ENCODE peak calls at places on chromosomes 6 and 20, in nine cellular contexts. M, U, S, V, Y, H, I, C and E are unnamed samples.

GRCh38 chr20:9246731-9247130 is 177.8 kb downstream of the PLCB4 start:
- DNase-seq in M (no peak), U (no peak), S (no peak), V (no peak), Y (no peak), H (no peak), I (no peak), C (no peak), E (no peak)

GRCh38 chr6:35419431-35419830 is 32.7 kb upstream of the FANCE start:
- DNase-seq in M (no peak), U (no peak), S (peak), V (no peak), Y (no peak), H (no peak), I (no peak), C (no peak), E (no peak)

GRCh38 chr6:122610690-122611455 is 668 bp downstream of the PKIB start:
- DNase-seq in M (no peak), U (peak), S (peak), V (peak), Y (no peak), H (no peak), I (peak), C (no peak), E (peak)

GRCh38 chr6:159871911-159872310 is 18.9 kb upstream of the MAS1 start:
- DNase-seq in M (no peak), U (no peak), S (no peak), V (no peak), Y (no peak), H (no peak), I (no peak), C (no peak), E (no peak)

GRCh38 chr6:16836186-16836981 is 75.1 kb upstream of the ATXN1 start:
- DNase-seq in M (no peak), U (no peak), S (no peak), V (peak), Y (peak), H (no peak), I (no peak), C (no peak), E (no peak)

GRCh38 chr6:52909131-52909530 is 367 bp downstream of the GSTA3 start:
- DNase-seq in M (no peak), U (no peak), S (no peak), V (no peak), Y (no peak), H (no peak), I (no peak), C (no peak), E (no peak)

GRCh38 chr20:22908437-22908836 is 126.7 kb upstream of the SSTR4 start:
- DNase-seq in M (no peak), U (no peak), S (no peak), V (no peak), Y (no peak), H (no peak), I (no peak), C (no peak), E (no peak)

GRCh38 chr6:9225441-9225871 is 790.1 kb upstream of the SLC35B3 start:
- DNase-seq in M (no peak), U (no peak), S (peak), V (no peak), Y (peak), H (no peak), I (no peak), C (peak), E (no peak)

GRCh38 chr20:61037498-61037897 is 214.6 kb upstream of the CDH4 start:
- DNase-seq in M (no peak), U (no peak), S (no peak), V (no peak), Y (no peak), H (no peak), I (no peak), C (no peak), E (no peak)

GRCh38 chr6:41637179-41638001 is 878 bp upstream of the MDFI start:
- DNase-seq in M (no peak), U (no peak), S (no peak), V (peak), Y (no peak), H (no peak), I (no peak), C (no peak), E (peak)

GRCh38 chr6:108750801-108751200 is 97.4 kb upstream of the ARMC2 start:
- DNase-seq in M (no peak), U (no peak), S (no peak), V (no peak), Y (peak), H (no peak), I (no peak), C (no peak), E (no peak)

GRCh38 chr6:144159231-144159630 is 8.9 kb downstream of the STX11 start:
- DNase-seq in M (no peak), U (no peak), S (no peak), V (no peak), Y (no peak), H (no peak), I (no peak), C (no peak), E (no peak)

GRCh38 chr6:111601875-111602274 is 3.8 kb downstream of the TRAF3IP2 start:
- DNase-seq in M (no peak), U (no peak), S (peak), V (no peak), Y (peak), H (no peak), I (no peak), C (no peak), E (no peak)

GRCh38 chr20:9032758-9033157 is 36.1 kb upstream of the PLCB4 start:
- DNase-seq in M (no peak), U (no peak), S (no peak), V (no peak), Y (no peak), H (no peak), I (no peak), C (no peak), E (no peak)

GRCh38 chr6:138631566-138631965 is 132.3 kb upstream of the NHSL1 start:
- DNase-seq in M (no peak), U (no peak), S (no peak), V (no peak), Y (no peak), H (no peak), I (no peak), C (no peak), E (no peak)

GRCh38 chr20:48471734-48472408 is 355.9 kb downstream of the PREX1 start:
- DNase-seq in M (no peak), U (no peak), S (no peak), V (no peak), Y (no peak), H (no peak), I (no peak), C (no peak), E (no peak)

GRCh38 chr6:139982652-139983051 is 608.2 kb upstream of the CITED2 start:
- DNase-seq in M (no peak), U (no peak), S (peak), V (no peak), Y (peak), H (no peak), I (no peak), C (peak), E (peak)

GRCh38 chr6:33264015-33264414 is 7.7 kb downstream of the VPS52 start:
- DNase-seq in M (no peak), U (no peak), S (no peak), V (no peak), Y (no peak), H (no peak), I (no peak), C (no peak), E (no peak)

GRCh38 chr20:8254911-8255582 is 123.0 kb downstream of the PLCB1 start:
- DNase-seq in M (no peak), U (no peak), S (no peak), V (no peak), Y (peak), H (no peak), I (no peak), C (no peak), E (no peak)

GRCh38 chr6:20632696-20633095 is 98.4 kb downstream of the CDKAL1 start:
- DNase-seq in M (no peak), U (no peak), S (no peak), V (no peak), Y (no peak), H (no peak), I (no peak), C (no peak), E (no peak)

GRCh38 chr6:84758486-84758885 is 5.9 kb downstream of the TBX18 start:
- DNase-seq in M (no peak), U (no peak), S (no peak), V (no peak), Y (no peak), H (no peak), I (no peak), C (no peak), E (no peak)

GRCh38 chr6:39911513-39912125 is 22.6 kb downstream of the MOCS1 start:
- DNase-seq in M (no peak), U (no peak), S (no peak), V (no peak), Y (no peak), H (no peak), I (no peak), C (no peak), E (no peak)

GRCh38 chr20:13991311-13991710 is 897 bp upstream of the SEL1L2 start:
- DNase-seq in M (no peak), U (no peak), S (no peak), V (no peak), Y (no peak), H (no peak), I (no peak), C (no peak), E (no peak)

GRCh38 chr20:63000036-63000435 is 6.7 kb downstream of the BHLHE23 start:
- DNase-seq in M (no peak), U (no peak), S (no peak), V (no peak), Y (no peak), H (no peak), I (no peak), C (no peak), E (no peak)

GRCh38 chr6:169838291-169839028 is 87.0 kb downstream of the ERMARD start:
- DNase-seq in M (no peak), U (no peak), S (no peak), V (no peak), Y (no peak), H (no peak), I (no peak), C (no peak), E (no peak)